ENCODE peak calls at places on chromosomes 6 and 20, in four cellular contexts. L is HCT116, C is NCI-H2029, N is cardiac fibroblast. U is an unnamed sample.

GRCh38 chr6:2830183-2830582 is 11.5 kb downstream of the SERPINB1 start:
- DNase-seq in L (no peak), N (no peak), C (no peak), U (no peak)

GRCh38 chr6:167146173-167146572 is 11.6 kb downstream of the GPR31 start:
- DNase-seq in C (no peak), L (no peak), N (no peak), U (no peak)

GRCh38 chr20:45823949-45824835 is 2.9 kb downstream of the TNNC2 start:
- DNase-seq in N (peak; percentile 66), L (no peak), C (peak; percentile 58), U (no peak)

GRCh38 chr20:19688031-19688806 is 69.8 kb upstream of the RIN2 start:
- DNase-seq in C (peak; percentile 16), L (peak; percentile 34), N (peak; percentile 92), U (peak; percentile 81)

GRCh38 chr20:9626357-9626756 is 112.0 kb downstream of the LAMP5 start:
- DNase-seq in C (peak; percentile 71), N (no peak), L (no peak), U (no peak)

GRCh38 chr6:160238786-160239751 is 19.6 kb downstream of the SLC22A2 start:
- DNase-seq in C (no peak), L (no peak), N (peak; percentile 26), U (peak; percentile 74)

GRCh38 chr6:39426057-39426592 is 103.6 kb upstream of the KCNK16 start:
- DNase-seq in C (no peak), L (no peak), N (peak; percentile 91), U (peak; percentile 50)

GRCh38 chr6:156169361-156169760 is 607.8 kb upstream of the ARID1B start:
- DNase-seq in N (no peak), C (no peak), L (no peak), U (no peak)

GRCh38 chr6:15259766-15260098 is 13.9 kb downstream of the JARID2 start:
- DNase-seq in C (no peak), N (no peak), L (no peak), U (no peak)

GRCh38 chr6:31203345-31203979 is 33.0 kb upstream of the POU5F1 start:
- DNase-seq in L (peak; percentile 74), C (peak; percentile 99), N (peak; percentile 10), U (peak; percentile 85)

GRCh38 chr6:17730078-17730704 is 23.5 kb upstream of the NUP153 start:
- DNase-seq in N (no peak), L (no peak), C (no peak), U (no peak)

GRCh38 chr20:15930324-15931305 is 642.6 kb downstream of the KIF16B start:
- DNase-seq in C (no peak), L (no peak), N (peak; percentile 5), U (peak; percentile 52)

GRCh38 chr6:160198577-160199211 is 59.9 kb downstream of the SLC22A2 start:
- DNase-seq in L (no peak), C (no peak), N (no peak), U (peak; percentile 58)

GRCh38 chr6:158923801-158924498 is 76.1 kb downstream of the RSPH3 start:
- DNase-seq in N (no peak), L (no peak), C (no peak), U (no peak)

GRCh38 chr6:158817298-158818007 is 1.7 kb downstream of the EZR start:
- DNase-seq in C (peak; percentile 41), N (no peak), L (no peak), U (peak; percentile 25)

GRCh38 chr6:110809792-110810191 is 5.5 kb downstream of the CDK19 start:
- DNase-seq in C (no peak), L (no peak), N (no peak), U (no peak)

GRCh38 chr20:60952861-60953260 is 299.2 kb upstream of the CDH4 start:
- DNase-seq in L (no peak), C (no peak), N (no peak), U (no peak)

GRCh38 chr6:6595946-6596345 is 7.4 kb downstream of the LY86 start:
- DNase-seq in N (no peak), L (no peak), C (no peak), U (no peak)

GRCh38 chr20:50874758-50875665 is 56.2 kb downstream of the ADNP start:
- DNase-seq in L (no peak), C (no peak), N (no peak), U (no peak)

GRCh38 chr6:28296520-28297060 is 15.2 kb downstream of the PGBD1 start:
- DNase-seq in C (no peak), N (no peak), L (no peak), U (no peak)

GRCh38 chr6:29943053-29943966 is 978 bp downstream of the HLA-A start:
- DNase-seq in L (no peak), C (no peak), N (no peak), U (no peak)

GRCh38 chr20:25318471-25319240 is 70.8 kb downstream of the PYGB start:
- DNase-seq in N (no peak), C (no peak), L (no peak), U (no peak)

GRCh38 chr6:118468682-118469465 is 79.2 kb upstream of the PLN start:
- DNase-seq in L (no peak), C (peak; percentile 96), N (no peak), U (no peak)

GRCh38 chr6:24451581-24452041 is 37.8 kb downstream of the GPLD1 start:
- DNase-seq in N (no peak), L (no peak), C (no peak), U (no peak)

GRCh38 chr6:10598084-10598960 is 77.2 kb downstream of the GCNT2 start:
- DNase-seq in N (no peak), C (no peak), L (no peak), U (no peak)

U was measured in kidney glomerular epithelial cell.